ENCODE peak calls at places on chromosomes 1 and 21, in seven cellular contexts. S, T, I, Y, Q, M and J are unnamed samples.

GRCh38 chr1:16980473-16981268 is at the start of gene MFAP2:
- DNase-seq in T (no peak), M (no peak), S (peak; percentile 98), Y (no peak), Q (no peak), I (no peak), J (no peak)

GRCh38 chr1:175433586-175434267 is 241.2 kb upstream of the KIAA0040 start:
- DNase-seq in S (no peak), Q (no peak), T (no peak), Y (no peak), M (no peak), I (no peak), J (no peak)

GRCh38 chr1:16720403-16721223 is 19.7 kb upstream of the RNU1-4 start:
- DNase-seq in T (no peak), Q (peak; percentile 73), Y (no peak), I (no peak), M (peak; percentile 78), S (peak; percentile 55), J (no peak)

GRCh38 chr1:231523816-231524215 is 4.7 kb upstream of the TSNAX start:
- DNase-seq in Q (no peak), T (no peak), I (no peak), M (no peak), S (no peak), Y (no peak), J (no peak)

GRCh38 chr21:8989261-8989882 is 1532.0 kb upstream of the TPTE start:
- DNase-seq in T (no peak), M (no peak), S (peak; percentile 26), Y (no peak), I (no peak), Q (no peak), J (no peak)

GRCh38 chr1:94580367-94581115 is 39.0 kb upstream of the F3 start:
- DNase-seq in I (no peak), Q (no peak), T (no peak), S (no peak), M (no peak), Y (peak; percentile 69), J (no peak)

GRCh38 chr21:46099476-46099875 is 1.6 kb downstream of the COL6A2 start:
- DNase-seq in I (no peak), S (peak; percentile 85), M (peak; percentile 90), T (peak; percentile 6), Y (no peak), Q (peak; percentile 58), J (no peak)

GRCh38 chr21:42513151-42513984 is at the start of gene SLC37A1:
- DNase-seq in I (no peak), S (peak; percentile 88), T (peak; percentile 44), Y (no peak), Q (peak; percentile 68), M (peak; percentile 86), J (no peak)

GRCh38 chr1:112581530-112582192 is 37.3 kb downstream of the ST7L start:
- DNase-seq in Y (no peak), M (no peak), Q (no peak), I (no peak), S (no peak), T (no peak), J (no peak)

GRCh38 chr1:46806196-46807020 is 7.6 kb downstream of the CYP4B1 start:
- DNase-seq in I (no peak), T (no peak), M (peak; percentile 96), Q (peak; percentile 78), Y (no peak), S (no peak), J (no peak)

GRCh38 chr1:178664278-178664677 is 60.8 kb upstream of the RALGPS2 start:
- DNase-seq in Q (no peak), S (no peak), T (no peak), I (no peak), Y (no peak), M (no peak), J (no peak)

GRCh38 chr1:47207811-47208373 is 18.1 kb upstream of the PDZK1IP1 start:
- DNase-seq in Y (no peak), I (no peak), T (no peak), M (no peak), S (no peak), Q (no peak), J (no peak)

GRCh38 chr1:41955461-41956159 is 36.9 kb upstream of the HIVEP3 start:
- DNase-seq in M (no peak), T (no peak), S (no peak), Q (no peak), I (peak; percentile 99), Y (peak; percentile 59), J (no peak)

GRCh38 chr21:42145569-42146250 is 73.2 kb upstream of the ABCG1 start:
- DNase-seq in I (no peak), T (peak; percentile 71), Q (peak; percentile 73), S (peak; percentile 95), Y (peak; percentile 22), M (peak; percentile 89), J (no peak)

GRCh38 chr1:32106663-32107273 is 1.1 kb upstream of the KPNA6 start:
- DNase-seq in M (no peak), I (no peak), T (no peak), S (no peak), Y (no peak), Q (no peak), J (no peak)

GRCh38 chr1:222583079-222583478 is 6.7 kb downstream of the TAF1A start:
- DNase-seq in S (no peak), M (no peak), Y (no peak), I (no peak), Q (no peak), T (no peak), J (no peak)

GRCh38 chr1:114803001-114803400 is 22.5 kb upstream of the SIKE1 start:
- DNase-seq in T (no peak), M (no peak), S (no peak), I (peak; percentile 56), Y (no peak), Q (no peak), J (no peak)

GRCh38 chr1:183443466-183443865 is 25.3 kb upstream of the NMNAT2 start:
- DNase-seq in Y (no peak), S (no peak), Q (no peak), M (no peak), T (no peak), I (no peak), J (no peak)

GRCh38 chr1:48794815-48795214 is 18.1 kb upstream of the BEND5 start:
- DNase-seq in M (no peak), Y (no peak), I (no peak), T (no peak), Q (no peak), S (no peak), J (no peak)

GRCh38 chr1:66778969-66779368 is 22.1 kb downstream of the INSL5 start:
- DNase-seq in I (no peak), S (no peak), Y (no peak), T (no peak), M (no peak), Q (no peak), J (no peak)

GRCh38 chr1:21258331-21259134 is 31.7 kb downstream of the ECE1 start:
- DNase-seq in T (peak; percentile 24), M (no peak), S (no peak), I (no peak), Q (no peak), Y (no peak), J (no peak)

GRCh38 chr1:151511636-151512215 is 539 bp downstream of the CGN start:
- DNase-seq in Q (peak; percentile 60), M (no peak), S (no peak), Y (no peak), I (no peak), T (no peak), J (no peak)

GRCh38 chr1:226985839-226986463 is 45.9 kb downstream of the COQ8A start:
- DNase-seq in M (peak; percentile 85), Q (peak; percentile 65), I (no peak), T (peak; percentile 5), Y (no peak), S (peak; percentile 52), J (no peak)

GRCh38 chr1:86706018-86706417 is 1.6 kb downstream of the SH3GLB1 start:
- DNase-seq in Y (no peak), T (no peak), S (no peak), I (no peak), M (no peak), Q (no peak), J (no peak)

GRCh38 chr1:1050577-1051052 is 23.5 kb downstream of the RNF223 start:
- DNase-seq in Y (no peak), T (no peak), I (no peak), M (no peak), S (no peak), Q (no peak), J (no peak)

GRCh38 chr1:169115891-169116585 is 9.5 kb downstream of the ATP1B1 start:
- DNase-seq in M (peak; percentile 87), Q (no peak), Y (no peak), I (no peak), S (no peak), T (no peak), J (no peak)

GRCh38 chr1:77652970-77653516 is 29.4 kb downstream of the ZZZ3 start:
- DNase-seq in S (no peak), T (no peak), Q (no peak), I (no peak), M (no peak), Y (no peak), J (no peak)

GRCh38 chr21:35275776-35276175 is 226.7 kb upstream of the RUNX1 start:
- DNase-seq in Q (no peak), S (no peak), T (no peak), M (no peak), Y (no peak), I (no peak), J (no peak)

GRCh38 chr21:46117586-46118304 is 19.8 kb downstream of the COL6A2 start:
- DNase-seq in T (no peak), S (no peak), I (no peak), Y (no peak), M (peak; percentile 80), Q (no peak), J (no peak)

GRCh38 chr1:243890576-243890975 is 40.5 kb upstream of the AKT3 start:
- DNase-seq in T (no peak), S (no peak), I (no peak), Y (no peak), M (no peak), Q (no peak), J (no peak)

GRCh38 chr21:41783476-41784150 is 16.8 kb upstream of the RIPK4 start:
- DNase-seq in Y (no peak), Q (no peak), I (peak; percentile 69), T (peak; percentile 19), M (no peak), S (no peak), J (no peak)

GRCh38 chr21:35316933-35317332 is 267.8 kb upstream of the RUNX1 start:
- DNase-seq in S (no peak), T (no peak), Q (no peak), Y (no peak), M (no peak), I (no peak), J (no peak)

GRCh38 chr1:15948600-15949452 is 27.1 kb downstream of the ZBTB17 start:
- DNase-seq in T (no peak), M (peak; percentile 95), Y (peak; percentile 92), I (peak; percentile 87), S (peak; percentile 76), Q (peak; percentile 77), J (no peak)

GRCh38 chr1:39791838-39792237 is 3.2 kb upstream of the BMP8B start:
- DNase-seq in Q (no peak), I (no peak), S (no peak), Y (no peak), T (no peak), M (no peak), J (no peak)